ENCODE peak calls at places on chromosomes 5 and 9, in five cellular contexts. Q is body of pancreas, K is Peyer's patch, F is heart left ventricle, Z is ovary. W is an unnamed sample.

GRCh38 chr9:36163049-36163839 is 5.9 kb upstream of the CCIN start:
- DNase-seq in Z (peak), Q (peak), F (peak), K (no peak), W (peak)

GRCh38 chr9:131642496-131643083 is 97.3 kb downstream of the PRRT1B start:
- DNase-seq in Q (no peak), F (no peak), Z (no peak), K (no peak), W (no peak)

GRCh38 chr9:132004323-132004722 is 75.3 kb downstream of the MED27 start:
- DNase-seq in Z (no peak), K (no peak), Q (no peak), F (no peak), W (no peak)

GRCh38 chr5:60503771-60504170 is 196.2 kb downstream of the DEPDC1B start:
- DNase-seq in K (no peak), F (no peak), Z (no peak), Q (no peak), W (no peak)

GRCh38 chr9:70125621-70126020 is 82.0 kb downstream of the MAMDC2 start:
- DNase-seq in F (no peak), Z (no peak), K (no peak), Q (no peak), W (no peak)

GRCh38 chr5:107580902-107581823 is 89.6 kb downstream of the EFNA5 start:
- DNase-seq in F (no peak), K (no peak), Q (no peak), Z (no peak), W (peak)

GRCh38 chr5:159792180-159792579 is 124.1 kb upstream of the ADRA1B start:
- DNase-seq in Q (no peak), K (no peak), Z (no peak), F (no peak), W (no peak)

GRCh38 chr9:7982907-7983306 is 183.3 kb upstream of the DMAC1 start:
- DNase-seq in Q (no peak), F (no peak), Z (no peak), K (peak), W (no peak)

GRCh38 chr9:80059191-80059590 is 487.4 kb downstream of the TLE4 start:
- DNase-seq in F (no peak), K (no peak), Q (no peak), Z (no peak), W (no peak)

GRCh38 chr9:76404401-76404800 is 10.2 kb upstream of the RFK start:
- DNase-seq in Q (no peak), Z (no peak), K (no peak), F (no peak), W (no peak)

GRCh38 chr9:70392189-70392588 is 22.3 kb downstream of the KLF9 start:
- DNase-seq in Z (no peak), Q (no peak), K (no peak), F (no peak), W (no peak)

GRCh38 chr5:118115791-118116190 is 872.6 kb downstream of the DTWD2 start:
- DNase-seq in K (no peak), Z (no peak), F (no peak), Q (no peak), W (no peak)

DNA sequence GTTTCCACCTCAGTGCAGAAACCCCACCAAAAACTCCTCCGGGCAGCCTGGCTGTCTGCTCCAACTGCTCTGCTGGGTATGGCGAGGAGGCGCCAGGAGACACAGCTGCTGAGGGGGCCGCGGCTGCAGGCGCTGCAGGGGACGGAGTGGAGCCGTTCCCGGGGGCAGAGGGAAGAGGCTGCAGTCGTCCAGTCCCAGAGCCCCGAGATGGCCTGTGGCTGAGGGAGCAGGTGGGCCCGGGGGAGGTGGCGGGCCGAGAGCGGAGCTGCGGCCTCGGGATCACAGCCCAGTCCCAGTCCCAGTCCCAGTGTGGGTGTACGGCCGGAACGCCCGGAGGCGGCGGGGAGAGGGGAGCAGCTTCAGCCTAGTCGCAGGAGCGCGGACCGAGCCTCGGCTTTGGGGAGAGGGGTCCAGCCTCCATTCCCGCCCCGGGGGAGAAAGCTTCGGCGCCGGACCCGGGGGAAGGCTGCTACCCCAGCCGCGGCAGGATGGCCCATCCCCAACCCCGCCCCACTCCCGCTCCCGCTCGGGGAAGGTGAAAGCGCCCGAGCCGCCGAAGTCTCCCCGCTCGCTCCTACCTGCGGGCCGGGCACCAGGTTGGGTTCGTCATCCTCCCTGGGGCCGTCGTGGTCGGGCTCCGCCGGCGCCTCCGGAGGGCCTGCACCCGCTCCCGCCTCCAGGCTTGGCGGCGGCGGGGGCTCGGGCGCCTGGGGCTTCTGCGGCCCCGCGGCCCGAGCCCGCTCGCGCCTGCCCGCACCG is 513 bp downstream of the FAM193B start:
- DNase-seq in K (peak), Z (peak), Q (peak), F (peak), W (no peak)
- H3K27ac ChIP-seq in K (peak), Z (peak), Q (peak), F (peak), W (peak)

GRCh38 chr9:19807182-19807892 is 18.5 kb upstream of the SLC24A2 start:
- DNase-seq in F (no peak), Z (no peak), K (no peak), Q (no peak), W (no peak)
- H3K4me3 ChIP-seq in F (no peak), Z (no peak), K (no peak), Q (no peak), W (no peak)

DNA sequence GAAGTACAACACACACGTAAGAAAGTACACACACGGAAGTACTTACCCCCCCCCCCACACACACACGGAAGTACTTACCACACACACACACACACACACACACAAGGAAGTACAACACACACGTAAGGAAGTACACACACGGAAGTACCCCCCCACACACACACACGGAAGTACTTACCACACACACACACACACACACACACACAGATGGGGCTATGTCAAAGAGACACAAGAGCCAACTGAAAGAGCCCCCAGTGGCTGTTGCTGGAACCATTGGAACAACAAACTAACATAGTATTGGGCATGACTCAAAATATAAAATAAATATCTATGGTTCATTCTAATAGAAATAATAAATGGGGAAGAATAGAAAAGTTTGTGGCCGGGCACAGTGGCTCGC is 4.9 kb upstream of the MAPK9 start:
- DNase-seq in K (no peak), Z (no peak), F (no peak), Q (no peak), W (no peak)
- TF ChIP-seq POLR2A in K (no peak), Z (no peak), F (no peak), Q (no peak), W (no peak)

DNA sequence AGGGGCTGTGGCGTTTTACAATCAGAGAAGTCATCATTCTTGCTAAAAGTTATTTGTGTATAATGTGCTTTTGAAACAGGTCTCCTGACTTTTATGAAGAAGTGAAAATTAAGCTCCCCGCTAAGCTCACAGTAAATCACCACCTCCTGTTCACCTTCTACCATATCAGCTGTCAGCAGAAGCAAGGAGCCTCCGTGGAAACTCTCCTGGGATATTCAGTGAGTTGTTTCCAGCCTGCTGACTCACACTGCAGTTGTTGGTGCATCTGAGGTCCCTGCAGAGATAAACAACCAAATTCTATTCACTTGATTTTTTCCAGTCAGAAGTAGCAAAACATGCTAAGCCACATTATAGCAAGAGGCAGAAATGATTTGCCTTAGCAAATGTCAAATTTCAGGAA is 156.7 kb downstream of the DOCK8 start:
- DNase-seq in F (no peak), K (no peak), Q (no peak), Z (no peak), W (peak)
- H3K27ac ChIP-seq in F (no peak), K (no peak), Q (no peak), Z (no peak), W (peak)

GRCh38 chr5:53557386-53557785 is 3.1 kb upstream of the NDUFS4 start:
- DNase-seq in Q (no peak), Z (no peak), K (no peak), F (no peak), W (no peak)
- H3K4me3 ChIP-seq in Q (no peak), Z (no peak), K (no peak), F (no peak), W (no peak)

DNA sequence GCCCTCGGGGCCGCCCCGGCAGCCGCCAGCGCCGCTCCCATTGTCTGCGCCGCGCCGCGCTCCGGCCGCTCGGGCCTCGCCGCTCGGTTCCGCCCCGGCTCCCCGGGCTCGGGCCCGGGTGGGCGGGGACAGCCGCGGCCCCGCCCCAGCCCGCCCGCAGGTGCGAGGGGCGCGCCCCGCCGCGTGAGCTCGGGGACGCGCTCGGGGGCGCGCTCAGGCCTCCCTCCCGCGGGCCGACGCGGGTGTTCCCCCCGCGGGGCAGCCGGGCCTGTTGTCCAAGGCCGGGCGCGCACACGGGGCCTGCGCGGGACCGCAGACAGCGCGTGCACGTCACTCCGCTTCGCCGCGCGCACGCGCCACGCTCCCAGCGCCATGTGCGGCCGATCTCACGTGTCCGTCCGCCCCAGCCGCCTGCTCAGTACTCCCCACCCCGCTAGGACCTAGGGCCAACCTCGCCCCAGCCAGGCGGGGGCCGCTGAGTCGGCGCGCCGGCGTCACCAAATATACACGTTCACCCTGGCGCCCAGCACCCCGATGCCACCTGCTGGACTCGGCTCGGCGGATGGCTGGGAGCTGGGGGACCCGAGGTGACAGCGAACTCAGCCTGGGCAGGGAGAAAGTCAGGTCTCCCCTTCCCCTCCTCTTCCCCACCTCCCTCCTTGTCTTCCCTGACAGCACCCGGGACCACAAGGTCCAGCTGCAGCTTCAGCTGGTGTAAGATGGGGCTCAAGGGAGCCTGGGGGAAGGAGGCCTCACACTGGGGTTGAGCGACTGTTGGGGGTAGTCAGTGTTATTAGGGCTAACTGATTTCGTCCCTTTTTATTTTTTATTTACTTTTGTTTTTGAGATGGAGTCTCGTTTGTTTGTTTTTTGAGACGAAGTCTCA is 14.3 kb downstream of the GBGT1 start:
- DNase-seq in K (peak), F (peak), Z (peak), Q (peak), W (peak)
- TF ChIP-seq POLR2A in K (peak), F (peak), Z (peak), Q (peak), W (peak)

DNA sequence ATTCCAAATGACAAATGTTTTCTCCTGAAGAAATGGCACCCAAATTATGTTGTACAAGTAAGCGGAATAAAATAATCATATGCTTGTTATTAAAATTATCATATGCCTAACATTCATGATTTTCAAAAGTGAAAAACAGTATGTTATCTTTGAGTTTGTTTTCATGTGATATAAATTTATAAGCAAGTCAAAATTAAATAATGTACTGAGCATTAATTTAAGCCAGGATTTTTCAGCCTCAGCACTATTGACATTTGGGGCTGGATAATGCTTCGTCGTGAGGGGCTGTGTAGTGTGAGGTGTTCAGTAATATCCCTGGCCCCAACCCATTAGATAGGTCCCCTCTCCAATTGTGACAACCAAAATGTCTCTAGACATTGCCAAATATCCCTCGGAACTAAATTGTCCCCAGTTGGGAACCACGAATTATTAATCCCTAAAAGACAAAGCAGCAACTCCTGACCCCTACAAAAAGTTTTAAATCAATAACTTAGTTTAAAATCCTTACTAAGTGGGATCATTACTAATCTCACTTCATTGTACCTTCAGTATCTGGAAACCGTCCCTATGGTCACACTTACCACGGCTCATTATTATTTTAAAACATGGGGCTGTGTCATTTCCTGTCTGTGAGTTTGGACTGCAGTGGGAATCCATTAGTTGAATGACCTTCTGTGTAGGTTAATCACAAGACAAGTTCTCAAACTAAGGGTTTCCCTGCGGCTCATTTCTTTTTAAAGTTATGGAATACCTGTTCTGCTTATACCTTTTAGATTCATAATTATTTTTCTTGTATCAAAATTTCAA is 1.3 kb upstream of the NNT start:
- DNase-seq in F (peak), K (no peak), Z (no peak), Q (no peak), W (no peak)
- H3K27ac ChIP-seq in F (peak), K (peak), Z (no peak), Q (no peak), W (peak)

DNA sequence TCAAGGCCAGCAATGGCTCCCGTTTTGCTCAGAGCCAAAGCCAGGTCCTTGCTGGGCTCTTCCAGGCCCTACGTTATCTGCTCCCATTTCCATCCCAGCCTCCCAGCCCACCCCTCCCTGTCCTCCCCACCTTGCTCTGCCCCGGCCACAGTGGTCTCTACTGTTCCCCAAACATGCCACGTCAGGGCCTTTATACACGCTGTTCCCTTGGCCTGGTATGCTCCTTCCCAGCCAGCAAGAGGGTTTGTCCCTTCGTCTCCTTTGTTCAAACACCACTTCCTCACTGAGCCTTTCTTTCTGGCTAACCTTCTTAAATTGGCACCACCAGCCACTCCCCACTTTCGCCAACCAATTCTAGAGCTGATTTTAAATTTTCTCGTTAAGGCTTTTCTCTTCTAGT is 9.8 kb downstream of the SH2D3C start:
- DNase-seq in Z (no peak), K (no peak), Q (no peak), F (no peak), W (no peak)
- H3K4me3 ChIP-seq in Z (no peak), K (no peak), Q (no peak), F (peak), W (peak)

W was measured in gastrocnemius medialis.